ENCODE peak calls at places on chromosomes 6 and 20, in eight cellular contexts. R is ELR; A is stimulated activated CD4-positive, alpha-beta T cell treated with anti-CD3 and anti-CD28 coated beads, Interleukin-12 subunit alpha, Interleukin-12 subunit beta, amount 100 ng/mL, for 4 hours; S is cardiac muscle cell; P is GDM1; I is NCI-H1048; H is GM23248; G is NCI-H1092. Y is an unnamed sample.

GRCh38 chr20:15760217-15760567 is 813.1 kb downstream of the KIF16B start:
- DNase-seq in R (no peak), A (no peak), S (no peak), P (no peak), I (no peak), H (peak), G (no peak), Y (no peak)

GRCh38 chr6:170102582-170103481 is 188.0 kb downstream of the DLL1 start:
- DNase-seq in R (no peak), A (no peak), S (no peak), P (no peak), I (no peak), H (no peak), G (no peak), Y (no peak)

GRCh38 chr6:130955755-130956154 is 107.3 kb downstream of the EPB41L2 start:
- DNase-seq in R (no peak), A (no peak), S (no peak), P (no peak), I (peak), H (no peak), G (no peak), Y (peak)

GRCh38 chr20:51938557-51939324 is 136.4 kb upstream of the SALL4 start:
- DNase-seq in R (no peak), A (no peak), S (peak), P (no peak), I (no peak), H (peak), G (no peak), Y (no peak)

GRCh38 chr20:36802326-36803223 is 29.0 kb upstream of the DSN1 start:
- DNase-seq in R (peak), A (no peak), S (peak), P (no peak), I (no peak), H (peak), G (no peak), Y (peak)

GRCh38 chr20:44208165-44208564 is 2.4 kb downstream of the OSER1 start:
- DNase-seq in R (peak), A (no peak), S (no peak), P (no peak), I (no peak), H (no peak), G (no peak), Y (no peak)

GRCh38 chr6:46090115-46091079 is 39.4 kb upstream of the ENPP4 start:
- DNase-seq in R (peak), A (peak), S (peak), P (peak), I (peak), H (peak), G (peak), Y (peak)

GRCh38 chr20:22430154-22430745 is 154.1 kb downstream of the FOXA2 start:
- DNase-seq in R (no peak), A (no peak), S (peak), P (no peak), I (no peak), H (no peak), G (no peak), Y (peak)

GRCh38 chr6:122323361-122323760 is 76.1 kb upstream of the HSF2 start:
- DNase-seq in R (no peak), A (no peak), S (peak), P (no peak), I (no peak), H (no peak), G (no peak), Y (no peak)

GRCh38 chr20:63453029-63453523 is 19.4 kb downstream of the KCNQ2 start:
- DNase-seq in R (no peak), A (no peak), S (peak), P (no peak), I (no peak), H (no peak), G (no peak), Y (no peak)

GRCh38 chr20:18781509-18781908 is 32.1 kb upstream of the SCP2D1 start:
- DNase-seq in R (no peak), A (no peak), S (no peak), P (no peak), I (no peak), H (no peak), G (no peak), Y (no peak)

GRCh38 chr20:50559149-50559548 is 49.0 kb downstream of the PTPN1 start:
- DNase-seq in R (no peak), A (no peak), S (peak), P (no peak), I (no peak), H (peak), G (no peak), Y (no peak)

GRCh38 chr20:19462491-19462890 is 250.0 kb downstream of the SLC24A3 start:
- DNase-seq in R (no peak), A (no peak), S (no peak), P (no peak), I (no peak), H (no peak), G (no peak), Y (no peak)

GRCh38 chr6:168909288-168909687 is 344.4 kb downstream of the THBS2 start:
- DNase-seq in R (no peak), A (no peak), S (no peak), P (no peak), I (no peak), H (no peak), G (no peak), Y (no peak)

Y was measured in bronchial epithelial cell.